ENCODE peak calls at places on chromosomes 12 and 14, in eight cellular contexts. P, Y, R, K, L, O, U and D are unnamed samples.

GRCh38 chr14:86798330-86798729 is 1194.7 kb downstream of the GALC start:
- DNase-seq in U (no peak), O (no peak), K (no peak), R (no peak), Y (no peak), P (no peak), L (no peak), D (no peak)

GRCh38 chr14:87139299-87139698 is 853.7 kb downstream of the GALC start:
- DNase-seq in U (no peak), L (no peak), R (no peak), O (no peak), P (no peak), Y (no peak), K (no peak), D (no peak)

GRCh38 chr14:92726135-92726932 is 22.1 kb downstream of the LGMN start:
- DNase-seq in O (peak), R (no peak), K (no peak), L (peak), P (peak), U (peak), Y (peak), D (peak)

GRCh38 chr14:30194769-30195168 is 267.1 kb upstream of the PRKD1 start:
- DNase-seq in Y (no peak), R (no peak), P (no peak), L (peak), U (no peak), O (peak), K (no peak), D (no peak)

GRCh38 chr12:121036810-121037326 is 2.2 kb downstream of the OASL start:
- DNase-seq in U (no peak), K (no peak), P (no peak), L (peak), R (no peak), O (peak), Y (peak), D (peak)

GRCh38 chr14:103105580-103106168 is 11.1 kb downstream of the EXOC3L4 start:
- DNase-seq in K (no peak), Y (peak), R (peak), O (no peak), L (no peak), P (no peak), U (no peak), D (peak)

GRCh38 chr12:55659486-55660385 is 23.0 kb downstream of the OR10P1 start:
- DNase-seq in Y (peak), P (no peak), O (peak), R (peak), U (no peak), L (peak), K (no peak), D (peak)

GRCh38 chr12:124592481-124593160 is 25.2 kb upstream of the NCOR2 start:
- DNase-seq in O (no peak), R (no peak), L (no peak), K (no peak), U (no peak), P (no peak), Y (peak), D (no peak)

GRCh38 chr14:33347816-33348215 is 409.1 kb downstream of the NPAS3 start:
- DNase-seq in L (no peak), R (no peak), Y (no peak), P (no peak), K (no peak), U (no peak), O (peak), D (no peak)

GRCh38 chr12:91984571-91984970 is 161.1 kb downstream of the BTG1 start:
- DNase-seq in O (no peak), L (peak), R (no peak), U (no peak), Y (no peak), K (no peak), P (no peak), D (no peak)

GRCh38 chr12:108861878-108862587 is 4.7 kb upstream of the SSH1 start:
- DNase-seq in R (peak), K (no peak), P (no peak), O (no peak), U (no peak), L (no peak), Y (peak), D (no peak)

GRCh38 chr12:50961708-50962107 is 9.4 kb downstream of the HIGD1C start:
- DNase-seq in Y (no peak), U (no peak), L (peak), O (no peak), R (no peak), P (no peak), K (no peak), D (no peak)

GRCh38 chr12:112514456-112514855 is 95.7 kb downstream of the PTPN11 start:
- DNase-seq in U (no peak), O (no peak), L (no peak), Y (no peak), R (no peak), K (no peak), P (no peak), D (no peak)

GRCh38 chr12:72467985-72468384 is 195.8 kb downstream of the TRHDE start:
- DNase-seq in O (no peak), P (no peak), K (no peak), R (no peak), Y (no peak), U (no peak), L (no peak), D (no peak)

GRCh38 chr12:72468505-72468904 is 196.3 kb downstream of the TRHDE start:
- DNase-seq in K (no peak), O (no peak), R (no peak), U (no peak), Y (no peak), L (no peak), P (no peak), D (no peak)

GRCh38 chr12:72476301-72476700 is 204.1 kb downstream of the TRHDE start:
- DNase-seq in O (no peak), Y (no peak), R (no peak), L (no peak), P (no peak), U (no peak), K (no peak), D (no peak)

GRCh38 chr12:72471806-72472205 is 199.6 kb downstream of the TRHDE start:
- DNase-seq in R (no peak), U (no peak), O (no peak), K (no peak), P (no peak), L (no peak), Y (no peak), D (no peak)

GRCh38 chr12:72472350-72472749 is 200.2 kb downstream of the TRHDE start:
- DNase-seq in Y (no peak), O (peak), K (no peak), R (peak), U (no peak), L (no peak), P (no peak), D (no peak)
- TF ChIP-seq CTCF in Y (no peak), O (peak), K (no peak), R (peak), U (no peak), L (no peak), P (no peak), D (no peak)

GRCh38 chr14:105144666-105145380 is 23.8 kb downstream of the JAG2 start:
- DNase-seq in K (no peak), P (no peak), O (no peak), Y (no peak), U (no peak), L (no peak), R (no peak), D (no peak)
- TF ChIP-seq CTCF in K (no peak), P (no peak), O (no peak), Y (no peak), U (no peak), L (no peak), R (no peak), D (no peak)

DNA sequence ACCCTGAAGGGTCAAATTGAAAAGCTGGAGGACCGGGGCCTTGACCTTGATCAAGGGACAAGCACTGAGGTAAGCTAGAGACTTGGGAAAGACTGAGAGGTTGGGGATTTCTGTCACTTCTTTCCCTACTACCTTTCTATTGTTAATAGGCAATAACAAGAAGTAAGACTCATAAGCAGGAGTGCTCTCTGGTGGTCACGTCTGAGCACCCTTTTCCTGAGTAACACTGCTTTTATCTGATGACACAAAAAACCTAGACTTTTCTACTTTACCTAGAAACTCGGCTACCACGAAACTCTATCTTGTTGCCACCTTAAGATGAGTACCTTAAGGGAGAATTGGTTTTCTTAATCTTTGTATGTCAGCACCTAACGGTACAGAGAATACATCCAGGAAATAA is 35.5 kb upstream of the PPFIBP1 start:
- DNase-seq in P (no peak), U (no peak), O (no peak), K (no peak), R (no peak), Y (no peak), L (no peak), D (peak)
- TF ChIP-seq CTCF in P (no peak), U (no peak), O (no peak), K (no peak), R (no peak), Y (no peak), L (no peak), D (no peak)

GRCh38 chr12:4059891-4060290 is 186.7 kb upstream of the PARP11 start:
- DNase-seq in R (no peak), U (no peak), L (no peak), Y (no peak), K (no peak), O (no peak), P (no peak), D (no peak)
- TF ChIP-seq CTCF in R (no peak), U (no peak), L (no peak), Y (no peak), K (no peak), O (no peak), P (no peak), D (no peak)